ENCODE peak calls at places on chromosomes 16 and 17, in nine cellular contexts. One of them, this sample, is unnamed. For H3K4me1 and H3K9me3, the result is how much of the 10 kb centered on the place peaks cover.

GRCh38 chr17:38560503-38561318 is 45.0 kb downstream of the SRCIN1 start:
- DNase-seq in upper lobe of right lung: no peak
- DNase-seq in esophagus muscularis mucosa: no peak
- DNase-seq in DND-41: peak
- DNase-seq in NT2/D1: no peak
- DNase-seq in aorta: no peak
- DNase-seq in small intestine: no peak
- DNase-seq in CD8-positive, alpha-beta T cell: no peak
- DNase-seq in stomach: no peak
- DNase-seq in this sample: peak

GRCh38 chr17:4566785-4567184 is 6.4 kb upstream of the GGT6 start:
- DNase-seq in upper lobe of right lung: peak
- DNase-seq in esophagus muscularis mucosa: no peak
- DNase-seq in DND-41: peak
- DNase-seq in NT2/D1: peak
- DNase-seq in aorta: no peak
- DNase-seq in small intestine: peak
- DNase-seq in CD8-positive, alpha-beta T cell: no peak
- DNase-seq in stomach: peak
- DNase-seq in this sample: no peak

GRCh38 chr17:2250140-2251095 is 53.2 kb downstream of the SMG6 start:
- DNase-seq in upper lobe of right lung: no peak
- DNase-seq in esophagus muscularis mucosa: no peak
- DNase-seq in DND-41: no peak
- DNase-seq in NT2/D1: no peak
- DNase-seq in aorta: no peak
- DNase-seq in small intestine: peak
- DNase-seq in CD8-positive, alpha-beta T cell: peak
- DNase-seq in stomach: no peak
- DNase-seq in this sample: no peak

GRCh38 chr17:61461967-61462733 is 9.9 kb downstream of the TBX4 start:
- DNase-seq in upper lobe of right lung: no peak
- DNase-seq in esophagus muscularis mucosa: no peak
- DNase-seq in DND-41: no peak
- DNase-seq in NT2/D1: no peak
- DNase-seq in aorta: no peak
- DNase-seq in small intestine: no peak
- DNase-seq in CD8-positive, alpha-beta T cell: no peak
- DNase-seq in stomach: no peak
- DNase-seq in this sample: no peak

GRCh38 chr16:85798901-85799496 is 345 bp downstream of the EMC8 start:
- DNase-seq in upper lobe of right lung: peak
- DNase-seq in esophagus muscularis mucosa: no peak
- DNase-seq in DND-41: peak
- DNase-seq in NT2/D1: no peak
- DNase-seq in aorta: peak
- DNase-seq in small intestine: no peak
- DNase-seq in CD8-positive, alpha-beta T cell: no peak
- DNase-seq in stomach: no peak
- DNase-seq in this sample: peak

GRCh38 chr16:81431554-81432353 is 12.9 kb upstream of the CMIP start:
- DNase-seq in upper lobe of right lung: peak
- DNase-seq in esophagus muscularis mucosa: peak
- DNase-seq in DND-41: no peak
- DNase-seq in NT2/D1: no peak
- DNase-seq in aorta: peak
- DNase-seq in small intestine: no peak
- DNase-seq in CD8-positive, alpha-beta T cell: no peak
- DNase-seq in stomach: no peak
- DNase-seq in this sample: no peak

GRCh38 chr16:67244387-67245188 is 2.7 kb downstream of the FHOD1 start:
- DNase-seq in upper lobe of right lung: peak
- DNase-seq in esophagus muscularis mucosa: no peak
- DNase-seq in DND-41: peak
- DNase-seq in NT2/D1: no peak
- DNase-seq in aorta: peak
- DNase-seq in small intestine: peak
- DNase-seq in CD8-positive, alpha-beta T cell: peak
- DNase-seq in stomach: peak
- DNase-seq in this sample: peak

GRCh38 chr16:29664133-29664912 is 1.3 kb downstream of the SPN start:
- DNase-seq in upper lobe of right lung: peak
- DNase-seq in esophagus muscularis mucosa: no peak
- DNase-seq in DND-41: peak
- DNase-seq in NT2/D1: no peak
- DNase-seq in aorta: peak
- DNase-seq in small intestine: no peak
- DNase-seq in CD8-positive, alpha-beta T cell: no peak
- DNase-seq in stomach: no peak
- DNase-seq in this sample: no peak

GRCh38 chr17:4591529-4591928 is 7.2 kb downstream of the SMTNL2 start:
- DNase-seq in upper lobe of right lung: no peak
- DNase-seq in esophagus muscularis mucosa: no peak
- DNase-seq in DND-41: no peak
- DNase-seq in NT2/D1: no peak
- DNase-seq in aorta: no peak
- DNase-seq in small intestine: no peak
- DNase-seq in CD8-positive, alpha-beta T cell: no peak
- DNase-seq in stomach: no peak
- DNase-seq in this sample: no peak

GRCh38 chr16:81067166-81067565 is 9.9 kb downstream of the C16orf46 start:
- DNase-seq in upper lobe of right lung: no peak
- DNase-seq in esophagus muscularis mucosa: no peak
- DNase-seq in DND-41: no peak
- DNase-seq in NT2/D1: no peak
- DNase-seq in aorta: no peak
- DNase-seq in small intestine: no peak
- DNase-seq in CD8-positive, alpha-beta T cell: no peak
- DNase-seq in stomach: no peak
- DNase-seq in this sample: no peak

GRCh38 chr17:44279586-44280344 is 11.8 kb upstream of the SLC4A1 start:
- DNase-seq in upper lobe of right lung: peak
- DNase-seq in esophagus muscularis mucosa: no peak
- DNase-seq in DND-41: no peak
- DNase-seq in NT2/D1: no peak
- DNase-seq in aorta: peak
- DNase-seq in small intestine: peak
- DNase-seq in CD8-positive, alpha-beta T cell: peak
- DNase-seq in stomach: peak
- DNase-seq in this sample: peak

GRCh38 chr16:1980026-1980769 is 1.1 kb downstream of the NOXO1 start:
- DNase-seq in upper lobe of right lung: no peak
- DNase-seq in esophagus muscularis mucosa: no peak
- DNase-seq in DND-41: no peak
- DNase-seq in NT2/D1: no peak
- DNase-seq in aorta: no peak
- DNase-seq in small intestine: peak
- DNase-seq in CD8-positive, alpha-beta T cell: no peak
- DNase-seq in stomach: peak
- DNase-seq in this sample: no peak

GRCh38 chr16:72769876-72770275 is 278.1 kb downstream of the ZFHX3 start:
- DNase-seq in upper lobe of right lung: no peak
- DNase-seq in esophagus muscularis mucosa: no peak
- DNase-seq in DND-41: no peak
- DNase-seq in NT2/D1: no peak
- DNase-seq in aorta: no peak
- DNase-seq in small intestine: no peak
- DNase-seq in CD8-positive, alpha-beta T cell: no peak
- DNase-seq in stomach: no peak
- DNase-seq in this sample: no peak

GRCh38 chr16:48434653-48435318 is 49.6 kb upstream of the SIAH1 start:
- DNase-seq in upper lobe of right lung: no peak
- DNase-seq in esophagus muscularis mucosa: no peak
- DNase-seq in DND-41: no peak
- DNase-seq in NT2/D1: no peak
- DNase-seq in aorta: peak
- DNase-seq in small intestine: no peak
- DNase-seq in CD8-positive, alpha-beta T cell: no peak
- DNase-seq in stomach: no peak
- DNase-seq in this sample: no peak

GRCh38 chr16:1363501-1364041 is 11.8 kb downstream of the GNPTG start:
- DNase-seq in upper lobe of right lung: peak
- DNase-seq in esophagus muscularis mucosa: no peak
- DNase-seq in DND-41: peak
- DNase-seq in NT2/D1: peak
- DNase-seq in aorta: no peak
- DNase-seq in small intestine: peak
- DNase-seq in CD8-positive, alpha-beta T cell: peak
- DNase-seq in stomach: peak
- DNase-seq in this sample: no peak

DNA sequence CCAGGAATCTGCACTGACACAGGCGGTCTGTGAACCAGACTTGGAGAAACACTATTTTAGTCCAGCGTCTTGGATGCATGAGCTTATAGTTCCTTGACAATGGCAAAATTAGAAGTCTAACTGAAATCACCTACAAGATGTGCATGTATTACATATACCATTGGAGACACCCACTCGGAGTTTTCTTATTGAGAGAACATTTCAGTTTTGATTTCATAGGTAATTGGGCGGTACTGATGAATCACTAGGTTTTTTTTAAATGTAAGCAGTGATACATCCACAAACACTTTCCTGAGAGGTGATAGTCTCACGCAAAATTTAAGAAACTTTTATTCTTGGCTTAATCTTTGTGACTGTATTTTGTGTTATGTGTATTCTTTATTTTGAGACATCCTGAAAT is 69.8 kb downstream of the PRKCA start:
- DNase-seq in upper lobe of right lung: no peak
- DNase-seq in esophagus muscularis mucosa: no peak
- DNase-seq in DND-41: no peak
- DNase-seq in NT2/D1: no peak
- DNase-seq in aorta: no peak
- DNase-seq in small intestine: no peak
- DNase-seq in CD8-positive, alpha-beta T cell: no peak
- DNase-seq in stomach: no peak
- DNase-seq in this sample: no peak
- H3K4me3 ChIP-seq in upper lobe of right lung: no peak
- H3K4me3 ChIP-seq in esophagus muscularis mucosa: no peak
- H3K4me3 ChIP-seq in DND-41: no peak
- H3K4me3 ChIP-seq in NT2/D1: no peak
- H3K4me3 ChIP-seq in aorta: no peak
- H3K4me3 ChIP-seq in small intestine: no peak
- H3K4me3 ChIP-seq in CD8-positive, alpha-beta T cell: no peak
- H3K4me3 ChIP-seq in stomach: no peak
- H3K4me3 ChIP-seq in this sample: no peak

GRCh38 chr16:8882725-8883377 is 700 bp downstream of the LITAFD start:
- DNase-seq in upper lobe of right lung: no peak
- DNase-seq in esophagus muscularis mucosa: no peak
- DNase-seq in DND-41: no peak
- DNase-seq in NT2/D1: no peak
- DNase-seq in aorta: peak
- DNase-seq in small intestine: no peak
- DNase-seq in CD8-positive, alpha-beta T cell: no peak
- DNase-seq in stomach: no peak
- DNase-seq in this sample: no peak
- H3K4me1 ChIP-seq in upper lobe of right lung: under half
- H3K4me1 ChIP-seq in esophagus muscularis mucosa: under half
- H3K4me1 ChIP-seq in DND-41: under half
- H3K4me1 ChIP-seq in NT2/D1: under half
- H3K4me1 ChIP-seq in aorta: under half
- H3K4me1 ChIP-seq in small intestine: under half
- H3K4me1 ChIP-seq in CD8-positive, alpha-beta T cell: under half
- H3K4me1 ChIP-seq in stomach: under half
- H3K4me1 ChIP-seq in this sample: under half

DNA sequence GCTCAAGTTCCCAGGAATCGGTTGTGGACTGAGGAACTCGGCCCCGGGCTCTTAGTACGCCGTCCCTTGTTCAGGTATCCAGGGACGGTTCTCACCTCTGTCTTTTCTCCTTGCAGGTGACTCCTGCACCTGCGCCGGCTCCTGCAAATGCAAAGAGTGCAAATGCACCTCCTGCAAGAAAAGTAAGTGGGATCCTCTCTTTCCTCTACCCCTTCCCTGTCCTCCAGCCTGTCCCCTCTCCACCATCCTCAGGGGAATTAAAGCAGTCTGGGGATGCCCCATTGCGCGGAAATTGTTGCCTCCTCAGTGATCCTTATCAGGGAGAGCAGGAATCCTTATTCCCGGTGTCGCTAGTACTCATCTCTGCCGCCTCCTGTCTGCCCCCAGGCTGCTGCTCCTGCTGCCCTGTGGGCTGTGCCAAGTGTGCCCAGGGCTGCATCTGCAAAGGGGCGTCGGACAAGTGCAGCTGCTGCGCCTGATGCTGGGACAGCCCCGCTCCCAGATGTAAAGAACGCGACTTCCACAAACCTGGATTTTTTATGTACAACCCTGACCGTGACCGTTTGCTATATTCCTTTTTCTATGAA is 585 bp downstream of the MT2A start:
- DNase-seq in upper lobe of right lung: no peak
- DNase-seq in esophagus muscularis mucosa: no peak
- DNase-seq in DND-41: peak
- DNase-seq in NT2/D1: no peak
- DNase-seq in aorta: no peak
- DNase-seq in small intestine: no peak
- DNase-seq in CD8-positive, alpha-beta T cell: no peak
- DNase-seq in stomach: no peak
- DNase-seq in this sample: no peak
- H3K9me3 ChIP-seq in upper lobe of right lung: under half
- H3K9me3 ChIP-seq in esophagus muscularis mucosa: under half
- H3K9me3 ChIP-seq in DND-41: under half
- H3K9me3 ChIP-seq in NT2/D1: under half
- H3K9me3 ChIP-seq in aorta: under half
- H3K9me3 ChIP-seq in small intestine: under half
- H3K9me3 ChIP-seq in CD8-positive, alpha-beta T cell: under half
- H3K9me3 ChIP-seq in stomach: under half
- H3K9me3 ChIP-seq in this sample: under half

DNA sequence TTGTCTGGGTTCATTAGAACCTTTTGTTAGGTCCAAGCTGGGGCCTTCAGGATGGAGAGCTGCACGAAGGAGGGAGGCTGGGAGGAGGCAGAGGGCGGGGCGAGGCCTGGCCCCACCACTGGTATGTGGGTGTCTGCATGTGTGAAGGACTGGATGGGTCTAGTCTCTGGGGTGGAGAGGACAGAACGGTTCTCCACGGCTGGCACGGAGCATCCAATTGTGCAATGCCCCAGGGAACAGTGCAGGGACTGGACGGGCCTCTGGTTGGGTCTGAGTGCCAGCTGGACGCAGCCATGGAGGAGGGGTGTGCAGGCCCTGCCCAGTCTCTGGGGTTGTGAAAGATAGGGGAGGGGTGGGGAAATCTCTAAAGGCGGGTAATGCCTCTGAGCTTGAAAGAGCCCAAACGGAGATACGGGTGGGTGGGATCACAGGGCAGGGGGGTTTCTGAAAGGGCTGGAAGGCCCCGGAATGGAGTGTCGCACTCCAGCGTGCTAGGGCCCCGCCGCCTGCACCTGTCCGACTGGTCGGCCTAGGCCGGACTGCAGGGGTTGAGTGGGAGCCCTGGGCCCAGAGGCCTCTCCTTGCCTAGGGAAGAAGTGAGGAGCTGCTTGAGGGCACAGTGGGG is 1.6 kb downstream of the PPL start:
- DNase-seq in upper lobe of right lung: peak
- DNase-seq in esophagus muscularis mucosa: peak
- DNase-seq in DND-41: no peak
- DNase-seq in NT2/D1: no peak
- DNase-seq in aorta: peak
- DNase-seq in small intestine: no peak
- DNase-seq in CD8-positive, alpha-beta T cell: no peak
- DNase-seq in stomach: peak
- DNase-seq in this sample: peak
- H3K4me3 ChIP-seq in upper lobe of right lung: peak
- H3K4me3 ChIP-seq in esophagus muscularis mucosa: peak
- H3K4me3 ChIP-seq in DND-41: no peak
- H3K4me3 ChIP-seq in NT2/D1: peak
- H3K4me3 ChIP-seq in aorta: peak
- H3K4me3 ChIP-seq in small intestine: no peak
- H3K4me3 ChIP-seq in CD8-positive, alpha-beta T cell: no peak
- H3K4me3 ChIP-seq in stomach: peak
- H3K4me3 ChIP-seq in this sample: no peak